ENCODE peak calls at places on chromosome 11, in nine cellular contexts. Z is dorsolateral prefrontal cortex, P is Calu3, O is hepatocyte, U is foreskin fibroblast, W is RWPE1, A is BE2C, C is thoracic aorta, F is HFF-Myc. N is an unnamed sample.

GRCh38 chr11:31477528-31478255 is 31.7 kb downstream of the IMMP1L start:
- DNase-seq in Z (no peak), P (no peak), O (no peak), U (no peak), W (no peak), A (peak), C (no peak), F (no peak), N (no peak)

GRCh38 chr11:662689-663274 is 25.7 kb downstream of the DRD4 start:
- DNase-seq in Z (peak), P (peak), O (peak), U (peak), W (peak), A (peak), C (peak), F (peak), N (peak)

GRCh38 chr11:36150986-36151385 is 138.2 kb downstream of the COMMD9 start:
- DNase-seq in Z (no peak), P (no peak), O (no peak), U (peak), W (no peak), A (no peak), C (no peak), F (no peak), N (no peak)

GRCh38 chr11:15865212-15865987 is 490.9 kb downstream of the SOX6 start:
- DNase-seq in Z (no peak), P (no peak), O (no peak), U (no peak), W (peak), A (no peak), C (no peak), F (no peak), N (no peak)

GRCh38 chr11:111414267-111414931 is 35.3 kb upstream of the POU2AF1 start:
- DNase-seq in Z (no peak), P (no peak), O (no peak), U (no peak), W (no peak), A (no peak), C (no peak), F (no peak), N (no peak)

GRCh38 chr11:94662065-94662779 is 95.1 kb downstream of the PIWIL4 start:
- DNase-seq in Z (no peak), P (no peak), O (no peak), U (no peak), W (no peak), A (no peak), C (no peak), F (no peak), N (no peak)

GRCh38 chr11:133021503-133021902 is 510.8 kb downstream of the OPCML start:
- DNase-seq in Z (no peak), P (no peak), O (no peak), U (no peak), W (no peak), A (no peak), C (no peak), F (no peak), N (no peak)

GRCh38 chr11:134503104-134503503 is 91.1 kb upstream of the B3GAT1 start:
- DNase-seq in Z (peak), P (no peak), O (no peak), U (no peak), W (no peak), A (no peak), C (no peak), F (no peak), N (no peak)

GRCh38 chr11:450809-451451 is 851 bp downstream of the PTDSS2 start:
- DNase-seq in Z (peak), P (peak), O (peak), U (peak), W (peak), A (peak), C (no peak), F (no peak), N (no peak)

GRCh38 chr11:132943737-132944556 is 588.4 kb downstream of the OPCML start:
- DNase-seq in Z (peak), P (no peak), O (peak), U (no peak), W (no peak), A (no peak), C (no peak), F (no peak), N (no peak)

GRCh38 chr11:77395460-77396175 is 78.3 kb downstream of the PAK1 start:
- DNase-seq in Z (no peak), P (no peak), O (no peak), U (no peak), W (no peak), A (no peak), C (no peak), F (no peak), N (no peak)

GRCh38 chr11:45593992-45594391 is 71.4 kb downstream of the CHST1 start:
- DNase-seq in Z (no peak), P (no peak), O (no peak), U (no peak), W (no peak), A (peak), C (no peak), F (no peak), N (no peak)

GRCh38 chr11:6667733-6668374 is 12.2 kb upstream of the DCHS1 start:
- DNase-seq in Z (no peak), P (peak), O (no peak), U (no peak), W (peak), A (no peak), C (no peak), F (no peak), N (no peak)

GRCh38 chr11:77636738-77637344 is 753 bp downstream of the CLNS1A start:
- DNase-seq in Z (no peak), P (no peak), O (no peak), U (no peak), W (no peak), A (no peak), C (no peak), F (no peak), N (no peak)

GRCh38 chr11:131425285-131425684 is 54.9 kb downstream of the NTM start:
- DNase-seq in Z (no peak), P (no peak), O (no peak), U (no peak), W (no peak), A (no peak), C (no peak), F (no peak), N (no peak)

GRCh38 chr11:84383571-84383970 is 1097.4 kb upstream of the CCDC90B start:
- DNase-seq in Z (no peak), P (no peak), O (no peak), U (no peak), W (no peak), A (no peak), C (no peak), F (no peak), N (no peak)

GRCh38 chr11:64078294-64078693 is 42.6 kb downstream of the FLRT1 start:
- DNase-seq in Z (no peak), P (no peak), O (no peak), U (no peak), W (no peak), A (peak), C (no peak), F (no peak), N (no peak)

GRCh38 chr11:65411681-65412070 is 10.9 kb upstream of the NEAT1 start:
- DNase-seq in Z (peak), P (no peak), O (no peak), U (no peak), W (no peak), A (no peak), C (no peak), F (no peak), N (no peak)

GRCh38 chr11:73177380-73178091 is 35.4 kb upstream of the FCHSD2 start:
- DNase-seq in Z (no peak), P (peak), O (no peak), U (no peak), W (no peak), A (no peak), C (peak), F (no peak), N (no peak)

GRCh38 chr11:13169709-13170108 is 107.9 kb upstream of the BMAL1 start:
- DNase-seq in Z (no peak), P (peak), O (no peak), U (peak), W (peak), A (no peak), C (no peak), F (peak), N (no peak)

GRCh38 chr11:117197516-117198456 is 1.4 kb upstream of the TAGLN start:
- DNase-seq in Z (no peak), P (peak), O (peak), U (no peak), W (no peak), A (peak), C (no peak), F (no peak), N (no peak)

GRCh38 chr11:132125855-132126841 is 755.7 kb downstream of the NTM start:
- DNase-seq in Z (peak), P (no peak), O (no peak), U (no peak), W (no peak), A (no peak), C (no peak), F (no peak), N (no peak)

GRCh38 chr11:78576549-78577097 is 2.0 kb upstream of the NARS2 start:
- DNase-seq in Z (no peak), P (no peak), O (no peak), U (no peak), W (no peak), A (no peak), C (no peak), F (no peak), N (no peak)

GRCh38 chr11:118916842-118917388 is 8.8 kb downstream of the BCL9L start:
- DNase-seq in Z (no peak), P (no peak), O (peak), U (peak), W (no peak), A (peak), C (no peak), F (no peak), N (no peak)

GRCh38 chr11:117803896-117804295 is 6.9 kb upstream of the DSCAML1 start:
- DNase-seq in Z (no peak), P (no peak), O (no peak), U (no peak), W (no peak), A (no peak), C (no peak), F (no peak), N (no peak)

GRCh38 chr11:116879789-116880402 is 42.5 kb upstream of the APOA1 start:
- DNase-seq in Z (no peak), P (peak), O (peak), U (peak), W (peak), A (no peak), C (no peak), F (peak), N (no peak)

GRCh38 chr11:125364085-125364822 is 131.8 kb downstream of the FEZ1 start:
- DNase-seq in Z (no peak), P (no peak), O (no peak), U (peak), W (no peak), A (no peak), C (no peak), F (no peak), N (no peak)

GRCh38 chr11:34269031-34269430 is 88.8 kb downstream of the ABTB2 start:
- DNase-seq in Z (no peak), P (no peak), O (no peak), U (no peak), W (no peak), A (no peak), C (no peak), F (no peak), N (no peak)

GRCh38 chr11:36469063-36469462 is 41.0 kb downstream of the TRAF6 start:
- DNase-seq in Z (no peak), P (no peak), O (no peak), U (no peak), W (no peak), A (no peak), C (no peak), F (no peak), N (no peak)

GRCh38 chr11:64406221-64406946 is 47.4 kb downstream of the RPS6KA4 start:
- DNase-seq in Z (no peak), P (no peak), O (peak), U (no peak), W (no peak), A (peak), C (no peak), F (no peak), N (no peak)

GRCh38 chr11:103633037-103633788 is 403.2 kb upstream of the DDI1 start:
- DNase-seq in Z (no peak), P (no peak), O (no peak), U (peak), W (no peak), A (no peak), C (no peak), F (no peak), N (no peak)

GRCh38 chr11:60831501-60832079 is 10.3 kb upstream of the CCDC86 start:
- DNase-seq in Z (no peak), P (no peak), O (no peak), U (no peak), W (peak), A (no peak), C (no peak), F (no peak), N (no peak)

GRCh38 chr11:43130616-43131015 is 181.2 kb upstream of the API5 start:
- DNase-seq in Z (peak), P (no peak), O (peak), U (no peak), W (no peak), A (peak), C (no peak), F (no peak), N (no peak)

GRCh38 chr11:20854214-20854613 is 184.8 kb downstream of the NELL1 start:
- DNase-seq in Z (no peak), P (no peak), O (peak), U (no peak), W (no peak), A (no peak), C (no peak), F (no peak), N (no peak)

GRCh38 chr11:62553839-62554361 is 7.3 kb upstream of the AHNAK start:
- DNase-seq in Z (no peak), P (peak), O (no peak), U (peak), W (peak), A (no peak), C (no peak), F (no peak), N (no peak)

GRCh38 chr11:114026355-114026754 is 33.2 kb upstream of the ZBTB16 start:
- DNase-seq in Z (no peak), P (no peak), O (peak), U (no peak), W (no peak), A (peak), C (no peak), F (no peak), N (no peak)
- TF ChIP-seq CTCF in Z (peak), P (no peak), O (peak), U (no peak), W (no peak), A (peak), C (no peak), F (peak), N (no peak)

DNA sequence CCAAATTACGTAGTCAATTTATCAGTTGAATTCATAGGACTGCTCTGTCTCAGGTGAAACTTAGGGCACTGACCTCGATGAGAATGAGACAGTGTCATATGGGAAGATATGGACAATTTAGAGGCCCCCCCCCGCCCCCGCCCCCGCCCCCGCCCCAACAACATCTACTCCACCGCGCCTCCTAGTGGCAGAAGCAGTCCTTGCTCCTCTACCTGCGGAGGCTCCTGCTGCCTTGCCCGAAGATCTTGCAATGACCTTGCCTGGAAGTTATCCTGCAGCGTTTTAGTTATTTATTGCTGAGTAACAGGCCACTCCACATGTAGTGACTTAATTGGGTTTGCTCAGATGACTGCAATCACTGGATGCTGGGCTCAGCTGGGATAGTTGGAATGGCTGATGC is 15.1 kb downstream of the SERPINH1 start:
- DNase-seq in Z (no peak), P (peak), O (peak), U (no peak), W (peak), A (peak), C (no peak), F (no peak), N (no peak)
- TF ChIP-seq CTCF in Z (peak), P (peak), O (peak), U (peak), W (no peak), A (peak), C (peak), F (peak), N (no peak)

GRCh38 chr11:67239795-67240574 is 26.3 kb upstream of the GRK2 start:
- DNase-seq in Z (peak), P (peak), O (peak), U (peak), W (peak), A (peak), C (peak), F (peak), N (peak)
- TF ChIP-seq CTCF in Z (peak), P (no peak), O (no peak), U (no peak), W (no peak), A (peak), C (no peak), F (no peak), N (no peak)

GRCh38 chr11:44464741-44465140 is 100.7 kb upstream of the CD82 start:
- DNase-seq in Z (no peak), P (no peak), O (no peak), U (no peak), W (no peak), A (no peak), C (no peak), F (no peak), N (no peak)
- TF ChIP-seq CTCF in Z (no peak), P (no peak), O (no peak), U (no peak), W (no peak), A (no peak), C (no peak), F (no peak), N (no peak)

GRCh38 chr11:17722000-17722643 is 2.8 kb downstream of the MYOD1 start:
- DNase-seq in Z (no peak), P (peak), O (no peak), U (no peak), W (peak), A (no peak), C (no peak), F (no peak), N (no peak)
- TF ChIP-seq CTCF in Z (no peak), P (no peak), O (peak), U (peak), W (no peak), A (peak), C (no peak), F (peak), N (no peak)

DNA sequence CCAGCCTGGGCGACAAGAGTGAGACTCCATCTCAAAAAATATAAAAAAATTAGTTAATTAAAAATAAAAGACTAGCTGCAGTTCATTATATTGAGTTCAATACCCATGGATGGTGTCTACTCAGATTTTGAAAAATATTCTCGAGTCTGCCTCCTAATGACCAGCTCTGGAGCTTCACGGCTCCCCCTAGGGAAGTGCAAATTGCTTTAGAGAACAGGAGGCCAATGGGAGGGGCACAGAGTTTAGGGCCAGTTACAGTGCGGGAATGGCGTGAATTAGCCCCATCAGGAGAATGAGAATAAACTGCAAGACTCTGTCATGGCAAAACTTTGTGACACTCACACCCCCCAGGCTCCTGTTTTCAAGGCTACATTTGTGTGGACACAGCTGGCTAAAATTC is 4.6 kb downstream of the FGF4 start:
- DNase-seq in Z (no peak), P (no peak), O (no peak), U (no peak), W (no peak), A (no peak), C (no peak), F (no peak), N (no peak)
- TF ChIP-seq CTCF in Z (no peak), P (no peak), O (no peak), U (no peak), W (no peak), A (no peak), C (no peak), F (no peak), N (no peak)

GRCh38 chr11:130115218-130115617 is 44.4 kb upstream of the ST14 start:
- DNase-seq in Z (no peak), P (no peak), O (no peak), U (no peak), W (no peak), A (no peak), C (no peak), F (no peak), N (no peak)

GRCh38 chr11:130110325-130111108 is 40.8 kb downstream of the APLP2 start:
- DNase-seq in Z (no peak), P (no peak), O (no peak), U (no peak), W (no peak), A (no peak), C (no peak), F (no peak), N (no peak)

GRCh38 chr11:130112071-130112830 is 42.6 kb downstream of the APLP2 start:
- DNase-seq in Z (no peak), P (no peak), O (no peak), U (no peak), W (no peak), A (no peak), C (no peak), F (no peak), N (no peak)

GRCh38 chr11:130114726-130115125 is 44.9 kb upstream of the ST14 start:
- DNase-seq in Z (no peak), P (no peak), O (no peak), U (no peak), W (no peak), A (no peak), C (no peak), F (no peak), N (no peak)

DNA sequence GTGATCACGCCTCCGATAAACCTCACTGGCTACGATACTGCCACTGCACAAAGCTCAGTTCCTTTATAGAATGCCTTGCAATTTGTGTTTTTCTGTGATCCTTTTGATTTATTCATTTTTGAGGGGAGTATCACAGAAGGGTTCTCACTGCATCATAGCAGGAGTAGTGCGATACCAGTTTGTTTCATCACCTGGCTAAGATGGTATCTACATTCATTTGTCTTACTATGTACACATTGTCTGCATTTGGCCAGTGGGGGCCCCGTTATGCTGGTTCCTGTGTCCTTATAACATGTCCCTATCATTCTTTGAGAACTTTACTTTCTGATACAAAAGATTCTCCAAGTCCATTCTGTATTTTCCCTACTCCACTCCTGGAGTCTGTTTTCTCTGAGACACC is 44.6 kb downstream of the APLP2 start:
- DNase-seq in Z (no peak), P (no peak), O (no peak), U (no peak), W (no peak), A (no peak), C (no peak), F (no peak), N (no peak)
- TF ChIP-seq CTCF in Z (no peak), P (no peak), O (no peak), U (no peak), W (no peak), A (no peak), C (no peak), F (no peak), N (no peak)

GRCh38 chr11:1774886-1775285 is 11.2 kb upstream of the CTSD start:
- DNase-seq in Z (no peak), P (no peak), O (no peak), U (no peak), W (no peak), A (no peak), C (no peak), F (no peak), N (no peak)
- TF ChIP-seq CTCF in Z (no peak), P (no peak), O (no peak), U (no peak), W (no peak), A (no peak), C (no peak), F (no peak), N (no peak)

N was measured in omental fat pad.